ENCODE peak calls at places on chromosomes 7 and 10, in four cellular contexts. M, L, V and S are unnamed samples.

GRCh38 chr10:97025613-97026242 is 160.0 kb downstream of the SLIT1 start:
- DNase-seq in L (peak; percentile 74), V (no peak), M (peak; percentile 76), S (peak; percentile 73)

GRCh38 chr10:21527634-21528451 is 2.4 kb upstream of the SKIDA1 start:
- DNase-seq in L (peak; percentile 56), V (no peak), M (peak; percentile 52), S (no peak)

GRCh38 chr7:147569514-147569913 is 1021.1 kb upstream of the C7orf33 start:
- DNase-seq in M (no peak), L (no peak), V (no peak), S (no peak)

GRCh38 chr10:72784551-72785421 is 92.8 kb downstream of the MCU start:
- DNase-seq in M (peak; percentile 53), L (peak; percentile 44), V (no peak), S (no peak)

GRCh38 chr7:87411186-87411585 is 64.3 kb downstream of the ABCB4 start:
- DNase-seq in V (no peak), L (no peak), M (no peak), S (no peak)

GRCh38 chr7:156113733-156114132 is 301.5 kb upstream of the SHH start:
- DNase-seq in V (no peak), M (peak; percentile 33), L (no peak), S (no peak)

GRCh38 chr10:61733358-61733940 is 70.7 kb downstream of the CABCOCO1 start:
- DNase-seq in L (peak; percentile 67), V (peak; percentile 48), M (peak; percentile 59), S (no peak)

GRCh38 chr10:5628798-5629788 is 37.3 kb downstream of the ASB13 start:
- DNase-seq in M (peak; percentile 46), V (no peak), L (peak; percentile 21), S (no peak)

GRCh38 chr10:2214035-2214434 is 476.7 kb upstream of the ADARB2 start:
- DNase-seq in V (no peak), L (no peak), M (peak; percentile 88), S (no peak)

GRCh38 chr7:151632750-151633515 is 113.2 kb upstream of the RHEB start:
- DNase-seq in V (no peak), L (no peak), M (peak; percentile 44), S (peak; percentile 65)

GRCh38 chr10:105597297-105597696 is 956.2 kb downstream of the SORCS3 start:
- DNase-seq in M (peak; percentile 8), L (no peak), V (no peak), S (no peak)

GRCh38 chr10:6037422-6037821 is 24.7 kb downstream of the IL2RA start:
- DNase-seq in V (no peak), M (no peak), L (no peak), S (no peak)

GRCh38 chr10:63555330-63555729 is 34.1 kb downstream of the REEP3 start:
- DNase-seq in L (no peak), V (no peak), M (no peak), S (no peak)

GRCh38 chr7:129724796-129725195 is 113.3 kb downstream of the NRF1 start:
- DNase-seq in M (no peak), V (no peak), L (no peak), S (no peak)

GRCh38 chr7:99624487-99624886 is 7.7 kb downstream of the ZSCAN25 start:
- DNase-seq in M (no peak), L (no peak), V (no peak), S (no peak)

GRCh38 chr10:33126742-33127141 is 168.7 kb upstream of the ITGB1 start:
- DNase-seq in M (no peak), L (no peak), V (no peak), S (no peak)

GRCh38 chr7:150781016-150781415 is 19.1 kb downstream of the TMEM176B start:
- DNase-seq in V (no peak), L (no peak), M (no peak), S (no peak)

GRCh38 chr7:2355079-2356008 is 717 bp downstream of the EIF3B start:
- DNase-seq in L (peak; percentile 28), M (peak; percentile 30), V (no peak), S (no peak)

GRCh38 chr7:66768865-66769832 is 28.6 kb downstream of the RABGEF1 start:
- DNase-seq in V (no peak), L (no peak), M (no peak), S (no peak)

GRCh38 chr10:132832186-132832983 is 46.4 kb upstream of the NKX6-2 start:
- DNase-seq in V (no peak), M (no peak), L (no peak), S (no peak)

GRCh38 chr10:112801004-112801403 is 149.0 kb upstream of the TCF7L2 start:
- DNase-seq in M (no peak), L (no peak), V (no peak), S (no peak)

GRCh38 chr10:12406764-12407400 is 57.5 kb downstream of the CAMK1D start:
- DNase-seq in L (no peak), M (no peak), V (no peak), S (no peak)

GRCh38 chr7:36742911-36743775 is 18.8 kb upstream of the AOAH start:
- DNase-seq in M (no peak), V (no peak), L (no peak), S (no peak)